ENCODE peak calls at places on chromosome 10, in five cellular contexts. N is glutamatergic neuron, E is heart left ventricle, S is cerebellar cortex, R is germinal center. O is an unnamed sample.

GRCh38 chr10:63064706-63065105 is 68.4 kb upstream of the NRBF2 start:
- DNase-seq in S (no peak), R (no peak), N (no peak), E (no peak), O (no peak)

GRCh38 chr10:45180946-45181439 is 134.4 kb downstream of the OR13A1 start:
- DNase-seq in R (no peak), N (no peak), S (peak; percentile 75), E (no peak), O (peak; percentile 55)

GRCh38 chr10:38147686-38148085 is 53.5 kb downstream of the ZNF37A start:
- DNase-seq in E (no peak), N (no peak), S (no peak), R (no peak), O (no peak)

GRCh38 chr10:89476676-89477075 is 58.7 kb downstream of the SLC16A12 start:
- DNase-seq in S (no peak), R (no peak), E (no peak), N (no peak), O (no peak)

GRCh38 chr10:76946268-76946667 is 691.3 kb downstream of the KCNMA1 start:
- DNase-seq in R (no peak), S (no peak), N (no peak), E (no peak), O (no peak)

GRCh38 chr10:103814104-103814503 is 41.3 kb downstream of the SH3PXD2A start:
- DNase-seq in R (no peak), E (no peak), S (no peak), N (no peak), O (peak; percentile 21)

GRCh38 chr10:118407026-118407425 is 64.9 kb upstream of the FAM204A start:
- DNase-seq in S (no peak), N (no peak), R (no peak), E (no peak), O (no peak)

GRCh38 chr10:22606164-22606614 is 108.2 kb downstream of the PIP4K2A start:
- DNase-seq in E (peak; percentile 40), S (no peak), N (no peak), R (peak; percentile 58), O (no peak)

GRCh38 chr10:49324711-49325110 is 25.7 kb downstream of the C10orf71 start:
- DNase-seq in E (no peak), S (peak; percentile 6), R (no peak), N (no peak), O (no peak)

GRCh38 chr10:100993986-100994708 is 5.5 kb upstream of the LZTS2 start:
- DNase-seq in S (peak; percentile 80), N (no peak), R (no peak), E (no peak), O (no peak)

GRCh38 chr10:17510242-17510908 is 56.0 kb upstream of the ST8SIA6 start:
- DNase-seq in R (no peak), E (no peak), S (no peak), N (no peak), O (no peak)

GRCh38 chr10:82736305-82736704 is 861.3 kb downstream of the NRG3 start:
- DNase-seq in R (no peak), N (peak; percentile 20), E (no peak), S (no peak), O (no peak)

GRCh38 chr10:78335371-78335690 is 301.7 kb downstream of the RPS24 start:
- DNase-seq in E (no peak), R (no peak), N (no peak), S (no peak), O (no peak)

GRCh38 chr10:15814565-15814964 is 45.7 kb downstream of the MINDY3 start:
- DNase-seq in S (no peak), R (no peak), E (no peak), N (no peak), O (no peak)

GRCh38 chr10:92123031-92123450 is 167.8 kb downstream of the CPEB3 start:
- DNase-seq in N (no peak), R (no peak), E (no peak), S (no peak), O (no peak)

GRCh38 chr10:116216676-116217075 is 56.3 kb downstream of the GFRA1 start:
- DNase-seq in E (no peak), S (no peak), R (no peak), N (no peak), O (no peak)

GRCh38 chr10:68095176-68095575 is 14.1 kb upstream of the MYPN start:
- DNase-seq in R (no peak), N (no peak), S (no peak), E (no peak), O (no peak)

GRCh38 chr10:70479626-70480253 is 1.2 kb downstream of the PALD1 start:
- DNase-seq in S (peak; percentile 59), E (peak; percentile 34), N (no peak), R (no peak), O (no peak)

GRCh38 chr10:70604106-70604505 is 1.6 kb upstream of the PRF1 start:
- DNase-seq in R (no peak), E (no peak), N (no peak), S (no peak), O (no peak)

GRCh38 chr10:74624501-74624900 is 201.9 kb upstream of the KAT6B start:
- DNase-seq in R (no peak), N (no peak), S (no peak), E (no peak), O (no peak)

GRCh38 chr10:114327537-114328277 is 76.6 kb downstream of the AFAP1L2 start:
- DNase-seq in E (peak; percentile 71), S (no peak), R (no peak), N (no peak), O (no peak)

GRCh38 chr10:1180071-1180730 is 124.0 kb downstream of the WDR37 start:
- DNase-seq in N (no peak), R (no peak), E (no peak), S (no peak), O (peak; percentile 21)

O was measured in suprapubic skin.